ENCODE peak calls at places on chromosome 9, in five cellular contexts. One of them, this sample, is unnamed.

GRCh38 chr9:132788378-132788777 is 89.7 kb downstream of the AK8 start:
- DNase-seq in HCT116: no peak
- DNase-seq in aorta: no peak
- DNase-seq in AG09319: no peak
- DNase-seq in stimulated activated CD4-positive, alpha-beta T cell treated with anti-CD3 and anti-CD28 coated beads, Interleukin-12 subunit alpha, Interleukin-12 subunit beta, amount 100 ng/mL, for 4 hours: no peak
- DNase-seq in this sample: no peak

GRCh38 chr9:129326061-129327005 is 148.3 kb upstream of the IER5L start:
- DNase-seq in HCT116: no peak
- DNase-seq in AG09319: no peak
- DNase-seq in stimulated activated CD4-positive, alpha-beta T cell treated with anti-CD3 and anti-CD28 coated beads, Interleukin-12 subunit alpha, Interleukin-12 subunit beta, amount 100 ng/mL, for 4 hours: no peak
- DNase-seq in aorta: peak
- DNase-seq in this sample: no peak

GRCh38 chr9:109411818-109412352 is 86.2 kb downstream of the PTPN3 start:
- DNase-seq in aorta: no peak
- DNase-seq in HCT116: no peak
- DNase-seq in stimulated activated CD4-positive, alpha-beta T cell treated with anti-CD3 and anti-CD28 coated beads, Interleukin-12 subunit alpha, Interleukin-12 subunit beta, amount 100 ng/mL, for 4 hours: no peak
- DNase-seq in AG09319: peak
- DNase-seq in this sample: peak

GRCh38 chr9:134284273-134284672 is 42.0 kb upstream of the RXRA start:
- DNase-seq in AG09319: no peak
- DNase-seq in stimulated activated CD4-positive, alpha-beta T cell treated with anti-CD3 and anti-CD28 coated beads, Interleukin-12 subunit alpha, Interleukin-12 subunit beta, amount 100 ng/mL, for 4 hours: no peak
- DNase-seq in aorta: no peak
- DNase-seq in HCT116: no peak
- DNase-seq in this sample: no peak

GRCh38 chr9:130937146-130938076 is 1.6 kb downstream of the FIBCD1 start:
- DNase-seq in stimulated activated CD4-positive, alpha-beta T cell treated with anti-CD3 and anti-CD28 coated beads, Interleukin-12 subunit alpha, Interleukin-12 subunit beta, amount 100 ng/mL, for 4 hours: no peak
- DNase-seq in aorta: no peak
- DNase-seq in HCT116: no peak
- DNase-seq in AG09319: no peak
- DNase-seq in this sample: no peak

GRCh38 chr9:135087489-135087791 is at the start of gene OLFM1:
- DNase-seq in AG09319: peak
- DNase-seq in HCT116: peak
- DNase-seq in stimulated activated CD4-positive, alpha-beta T cell treated with anti-CD3 and anti-CD28 coated beads, Interleukin-12 subunit alpha, Interleukin-12 subunit beta, amount 100 ng/mL, for 4 hours: no peak
- DNase-seq in aorta: peak
- DNase-seq in this sample: no peak

GRCh38 chr9:84187090-84187489 is 153.5 kb downstream of the SLC28A3 start:
- DNase-seq in aorta: no peak
- DNase-seq in AG09319: no peak
- DNase-seq in HCT116: no peak
- DNase-seq in stimulated activated CD4-positive, alpha-beta T cell treated with anti-CD3 and anti-CD28 coated beads, Interleukin-12 subunit alpha, Interleukin-12 subunit beta, amount 100 ng/mL, for 4 hours: no peak
- DNase-seq in this sample: no peak

GRCh38 chr9:98590115-98590514 is 118.6 kb downstream of the GABBR2 start:
- DNase-seq in HCT116: no peak
- DNase-seq in AG09319: no peak
- DNase-seq in aorta: no peak
- DNase-seq in stimulated activated CD4-positive, alpha-beta T cell treated with anti-CD3 and anti-CD28 coated beads, Interleukin-12 subunit alpha, Interleukin-12 subunit beta, amount 100 ng/mL, for 4 hours: no peak
- DNase-seq in this sample: no peak

GRCh38 chr9:130143279-130143893 is 28.8 kb upstream of the NCS1 start:
- DNase-seq in stimulated activated CD4-positive, alpha-beta T cell treated with anti-CD3 and anti-CD28 coated beads, Interleukin-12 subunit alpha, Interleukin-12 subunit beta, amount 100 ng/mL, for 4 hours: no peak
- DNase-seq in HCT116: no peak
- DNase-seq in AG09319: no peak
- DNase-seq in aorta: no peak
- DNase-seq in this sample: no peak

GRCh38 chr9:114720296-114720695 is 38.3 kb upstream of the TEX48 start:
- DNase-seq in HCT116: no peak
- DNase-seq in aorta: no peak
- DNase-seq in AG09319: no peak
- DNase-seq in stimulated activated CD4-positive, alpha-beta T cell treated with anti-CD3 and anti-CD28 coated beads, Interleukin-12 subunit alpha, Interleukin-12 subunit beta, amount 100 ng/mL, for 4 hours: no peak
- DNase-seq in this sample: no peak

GRCh38 chr9:76223749-76224340 is 170.4 kb downstream of the RFK start:
- DNase-seq in stimulated activated CD4-positive, alpha-beta T cell treated with anti-CD3 and anti-CD28 coated beads, Interleukin-12 subunit alpha, Interleukin-12 subunit beta, amount 100 ng/mL, for 4 hours: no peak
- DNase-seq in aorta: no peak
- DNase-seq in AG09319: peak
- DNase-seq in HCT116: no peak
- DNase-seq in this sample: no peak

GRCh38 chr9:137069508-137070071 is 767 bp downstream of the SAPCD2 start:
- DNase-seq in AG09319: no peak
- DNase-seq in HCT116: no peak
- DNase-seq in stimulated activated CD4-positive, alpha-beta T cell treated with anti-CD3 and anti-CD28 coated beads, Interleukin-12 subunit alpha, Interleukin-12 subunit beta, amount 100 ng/mL, for 4 hours: no peak
- DNase-seq in aorta: no peak
- DNase-seq in this sample: no peak

GRCh38 chr9:93259490-93260289 is 75.8 kb downstream of the WNK2 start:
- DNase-seq in aorta: no peak
- DNase-seq in HCT116: no peak
- DNase-seq in AG09319: no peak
- DNase-seq in stimulated activated CD4-positive, alpha-beta T cell treated with anti-CD3 and anti-CD28 coated beads, Interleukin-12 subunit alpha, Interleukin-12 subunit beta, amount 100 ng/mL, for 4 hours: no peak
- DNase-seq in this sample: no peak

GRCh38 chr9:87535817-87536539 is 38.3 kb downstream of the DAPK1 start:
- DNase-seq in HCT116: no peak
- DNase-seq in AG09319: no peak
- DNase-seq in stimulated activated CD4-positive, alpha-beta T cell treated with anti-CD3 and anti-CD28 coated beads, Interleukin-12 subunit alpha, Interleukin-12 subunit beta, amount 100 ng/mL, for 4 hours: no peak
- DNase-seq in aorta: no peak
- DNase-seq in this sample: no peak

GRCh38 chr9:85524531-85524930 is 217.2 kb downstream of the AGTPBP1 start:
- DNase-seq in AG09319: no peak
- DNase-seq in aorta: no peak
- DNase-seq in HCT116: no peak
- DNase-seq in stimulated activated CD4-positive, alpha-beta T cell treated with anti-CD3 and anti-CD28 coated beads, Interleukin-12 subunit alpha, Interleukin-12 subunit beta, amount 100 ng/mL, for 4 hours: no peak
- DNase-seq in this sample: no peak

GRCh38 chr9:133135193-133135745 is 14.2 kb upstream of the RALGDS start:
- DNase-seq in aorta: peak
- DNase-seq in HCT116: peak
- DNase-seq in stimulated activated CD4-positive, alpha-beta T cell treated with anti-CD3 and anti-CD28 coated beads, Interleukin-12 subunit alpha, Interleukin-12 subunit beta, amount 100 ng/mL, for 4 hours: peak
- DNase-seq in AG09319: no peak
- DNase-seq in this sample: peak

GRCh38 chr9:106892632-106893031 is 29.7 kb downstream of the ZNF462 start:
- DNase-seq in AG09319: peak
- DNase-seq in HCT116: peak
- DNase-seq in aorta: peak
- DNase-seq in stimulated activated CD4-positive, alpha-beta T cell treated with anti-CD3 and anti-CD28 coated beads, Interleukin-12 subunit alpha, Interleukin-12 subunit beta, amount 100 ng/mL, for 4 hours: no peak
- DNase-seq in this sample: peak

GRCh38 chr9:89037891-89038290 is 46.6 kb downstream of the S1PR3 start:
- DNase-seq in stimulated activated CD4-positive, alpha-beta T cell treated with anti-CD3 and anti-CD28 coated beads, Interleukin-12 subunit alpha, Interleukin-12 subunit beta, amount 100 ng/mL, for 4 hours: no peak
- DNase-seq in aorta: no peak
- DNase-seq in AG09319: no peak
- DNase-seq in HCT116: no peak
- DNase-seq in this sample: no peak

GRCh38 chr9:114285166-114285867 is 37.6 kb upstream of the ORM1 start:
- DNase-seq in HCT116: no peak
- DNase-seq in AG09319: peak
- DNase-seq in aorta: peak
- DNase-seq in stimulated activated CD4-positive, alpha-beta T cell treated with anti-CD3 and anti-CD28 coated beads, Interleukin-12 subunit alpha, Interleukin-12 subunit beta, amount 100 ng/mL, for 4 hours: no peak
- DNase-seq in this sample: peak

GRCh38 chr9:16367605-16368424 is 502.7 kb downstream of the BNC2 start:
- DNase-seq in aorta: no peak
- DNase-seq in AG09319: peak
- DNase-seq in HCT116: no peak
- DNase-seq in stimulated activated CD4-positive, alpha-beta T cell treated with anti-CD3 and anti-CD28 coated beads, Interleukin-12 subunit alpha, Interleukin-12 subunit beta, amount 100 ng/mL, for 4 hours: no peak
- DNase-seq in this sample: peak

GRCh38 chr9:133563286-133564213 is 29.0 kb downstream of the ADAMTSL2 start:
- DNase-seq in stimulated activated CD4-positive, alpha-beta T cell treated with anti-CD3 and anti-CD28 coated beads, Interleukin-12 subunit alpha, Interleukin-12 subunit beta, amount 100 ng/mL, for 4 hours: no peak
- DNase-seq in AG09319: no peak
- DNase-seq in aorta: no peak
- DNase-seq in HCT116: no peak
- DNase-seq in this sample: no peak

GRCh38 chr9:35978792-35979191 is 20.8 kb upstream of the OR2S2 start:
- DNase-seq in HCT116: no peak
- DNase-seq in stimulated activated CD4-positive, alpha-beta T cell treated with anti-CD3 and anti-CD28 coated beads, Interleukin-12 subunit alpha, Interleukin-12 subunit beta, amount 100 ng/mL, for 4 hours: no peak
- DNase-seq in aorta: no peak
- DNase-seq in AG09319: no peak
- DNase-seq in this sample: no peak

This sample was measured in HFF-Myc.